ENCODE peak calls at places on chromosomes 3 and 15, in four cellular contexts. F is mesendoderm; Q is SJSA1; J is Jurkat, Clone E6-1. C is an unnamed sample.

GRCh38 chr15:64354683-64355558 is 1.1 kb downstream of the CSNK1G1 start:
- DNase-seq in F (peak), Q (no peak), J (peak), C (no peak)

GRCh38 chr15:88688394-88688933 is 49.6 kb downstream of the ISG20 start:
- DNase-seq in F (peak), Q (no peak), J (no peak), C (no peak)

GRCh38 chr15:57283774-57284508 is 92.4 kb upstream of the CGNL1 start:
- DNase-seq in F (no peak), Q (no peak), J (no peak), C (no peak)

GRCh38 chr3:51974963-51975856 is at the start of gene ABHD14A:
- DNase-seq in F (peak), Q (peak), J (no peak), C (peak)

GRCh38 chr15:70294906-70295305 is 197.2 kb upstream of the TLE3 start:
- DNase-seq in F (no peak), Q (no peak), J (no peak), C (no peak)

GRCh38 chr3:148175215-148175614 is 522.5 kb upstream of the AGTR1 start:
- DNase-seq in F (no peak), Q (no peak), J (no peak), C (no peak)

GRCh38 chr3:108131105-108131794 is 40.4 kb upstream of the CD47 start:
- DNase-seq in F (no peak), Q (peak), J (no peak), C (no peak)

GRCh38 chr3:182455011-182455410 is 338.3 kb upstream of the ATP11B start:
- DNase-seq in F (no peak), Q (no peak), J (no peak), C (no peak)

GRCh38 chr3:64184621-64185020 is 40.6 kb downstream of the PRICKLE2 start:
- DNase-seq in F (no peak), Q (no peak), J (no peak), C (no peak)

GRCh38 chr3:86244897-86245296 is 746.1 kb downstream of the VGLL3 start:
- DNase-seq in F (no peak), Q (no peak), J (no peak), C (no peak)

GRCh38 chr15:101280007-101280406 is 2.7 kb upstream of the SELENOS start:
- DNase-seq in F (no peak), Q (no peak), J (no peak), C (no peak)
- H3K4me3 ChIP-seq in F (no peak), Q (no peak), J (no peak), C (no peak)

GRCh38 chr3:151383956-151384355 is 597 bp downstream of the P2RY12 start:
- DNase-seq in F (no peak), Q (no peak), J (no peak), C (no peak)

GRCh38 chr3:151383111-151383510 is 1.4 kb downstream of the P2RY12 start:
- DNase-seq in F (no peak), Q (no peak), J (no peak), C (no peak)

GRCh38 chr3:151386063-151386462 is 1.5 kb upstream of the P2RY12 start:
- DNase-seq in F (no peak), Q (no peak), J (no peak), C (no peak)

GRCh38 chr3:151382671-151383070 is 1.9 kb downstream of the P2RY12 start:
- DNase-seq in F (no peak), Q (no peak), J (no peak), C (no peak)

DNA sequence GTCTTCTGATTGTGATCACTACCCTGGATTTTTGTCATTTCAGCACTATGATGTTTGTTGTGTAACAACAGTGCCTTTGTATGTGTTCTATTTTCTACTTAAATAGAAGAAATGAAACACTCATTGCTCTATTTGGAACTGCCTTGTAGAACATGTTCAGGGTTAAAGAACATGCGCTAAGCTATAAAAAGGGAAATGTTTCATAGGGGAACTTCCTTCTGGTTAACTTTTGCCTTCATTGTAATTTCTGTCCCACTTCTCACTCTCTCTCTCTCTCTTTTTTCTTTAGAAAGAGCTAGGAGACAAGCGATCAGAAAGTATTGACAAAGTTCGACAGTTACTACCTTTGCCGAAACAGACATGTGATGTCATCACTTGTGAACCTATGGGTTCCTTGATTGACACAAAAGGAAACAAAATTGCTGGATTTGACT is at the start of gene P2RY12:
- DNase-seq in F (no peak), Q (no peak), J (no peak), C (no peak)
- H3K4me3 ChIP-seq in F (no peak), Q (no peak), J (no peak), C (no peak)

GRCh38 chr3:14406336-14406735 is 3.9 kb downstream of the SLC6A6 start:
- DNase-seq in F (no peak), Q (no peak), J (no peak), C (no peak)
- H3K4me3 ChIP-seq in F (no peak), Q (no peak), J (no peak), C (no peak)

GRCh38 chr3:172101107-172101506 is 61.7 kb downstream of the FNDC3B start:
- DNase-seq in F (no peak), Q (no peak), J (peak), C (no peak)

GRCh38 chr3:172102883-172103310 is 63.5 kb downstream of the FNDC3B start:
- DNase-seq in F (no peak), Q (no peak), J (no peak), C (no peak)

GRCh38 chr3:172103724-172104123 is 64.3 kb downstream of the FNDC3B start:
- DNase-seq in F (no peak), Q (no peak), J (no peak), C (no peak)

GRCh38 chr3:172100482-172100881 is 61.1 kb downstream of the FNDC3B start:
- DNase-seq in F (no peak), Q (no peak), J (no peak), C (no peak)

DNA sequence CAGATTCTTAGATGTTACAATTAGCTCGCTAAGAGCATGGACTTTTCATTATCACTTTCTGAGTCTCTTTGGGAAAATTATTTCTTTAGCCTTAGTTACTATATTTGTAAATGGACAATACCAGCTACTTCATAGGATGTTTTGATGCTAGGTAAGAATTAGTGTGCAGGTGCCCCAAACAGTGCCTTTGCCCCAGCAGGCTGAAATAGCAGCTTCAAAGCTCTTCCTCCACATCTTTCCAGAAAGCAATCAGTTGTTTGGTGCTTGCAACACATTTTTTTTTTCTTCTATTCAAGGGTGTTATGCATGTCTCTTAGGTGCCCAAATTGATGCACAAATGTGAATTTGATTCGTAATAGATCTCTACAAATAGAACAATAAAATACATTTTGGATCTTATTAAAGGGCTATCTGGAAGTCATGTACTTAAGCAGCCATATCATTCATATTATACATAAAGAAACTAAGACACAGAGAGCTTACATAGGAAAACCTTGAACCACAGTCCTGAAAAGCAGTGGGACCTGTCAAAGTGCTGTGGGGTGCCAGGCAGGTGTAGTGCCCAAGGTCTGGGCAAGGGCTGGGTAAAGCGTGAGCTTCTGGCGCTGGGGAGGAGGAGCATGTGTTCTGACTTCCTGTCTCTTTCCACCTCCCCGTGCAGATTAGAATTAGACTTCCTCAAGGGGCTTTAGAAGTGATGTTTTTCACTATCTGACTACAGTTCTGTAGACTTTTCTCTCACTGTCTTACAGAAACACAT is 62.9 kb downstream of the FNDC3B start:
- DNase-seq in F (no peak), Q (no peak), J (peak), C (no peak)
- H3K4me3 ChIP-seq in F (no peak), Q (no peak), J (no peak), C (no peak)

GRCh38 chr3:49868951-49869454 is 703 bp downstream of the CAMKV start:
- DNase-seq in F (peak), Q (no peak), J (no peak), C (peak)
- H3K4me3 ChIP-seq in F (no peak), Q (no peak), J (peak), C (peak)

DNA sequence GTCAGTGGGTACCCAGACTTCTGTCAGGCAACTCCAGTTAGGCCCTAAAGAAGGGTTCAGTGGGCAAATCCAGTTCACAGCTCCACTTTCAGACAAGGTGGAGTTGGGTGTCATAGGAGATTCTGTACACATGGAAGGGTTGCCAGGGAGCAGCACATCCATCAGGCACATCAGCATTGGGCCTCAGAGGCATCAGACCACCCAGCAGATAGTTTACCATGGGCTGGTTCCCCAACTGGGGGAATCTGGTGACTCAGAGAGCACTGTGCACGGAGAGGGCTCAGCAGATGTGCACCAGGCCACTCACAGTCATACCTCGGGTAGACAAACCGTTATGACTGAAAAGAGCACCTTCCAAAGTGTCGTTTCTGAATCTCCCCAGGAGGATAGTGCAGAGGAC is 27.2 kb downstream of the SYNM start:
- DNase-seq in F (no peak), Q (peak), J (no peak), C (no peak)
- H3K4me3 ChIP-seq in F (no peak), Q (peak), J (no peak), C (no peak)

DNA sequence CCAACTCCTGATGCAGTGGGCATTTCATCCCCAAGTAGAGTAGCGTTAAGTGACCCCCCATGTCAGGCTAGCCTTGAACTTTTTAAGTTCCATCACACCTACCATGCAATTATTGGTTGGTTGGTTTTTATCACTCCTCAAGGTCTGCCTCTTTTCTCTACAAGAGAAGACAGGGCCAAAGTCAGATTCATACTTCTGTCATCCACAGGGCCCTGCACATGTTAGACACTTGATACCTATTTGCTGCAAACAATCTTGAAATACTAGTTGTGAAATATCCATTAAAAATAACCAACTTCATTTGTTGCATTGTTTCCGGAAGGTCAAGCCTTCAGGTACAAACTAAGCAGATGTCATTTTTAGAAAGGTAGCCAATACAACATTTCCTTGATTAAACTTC is 1.2 kb downstream of the CMSS1 start:
- DNase-seq in F (no peak), Q (no peak), J (no peak), C (no peak)
- H3K4me3 ChIP-seq in F (no peak), Q (no peak), J (peak), C (no peak)

C was measured in H7.